ENCODE peak calls at places on chromosomes 1 and 21, in five cellular contexts. L is heart right ventricle, Y is spleen, B is lower lobe of right lung, A is breast epithelium. G is an unnamed sample.

GRCh38 chr21:15592271-15592860 is 137.4 kb upstream of the USP25 start:
- DNase-seq in L (no peak), Y (no peak), B (no peak), A (no peak), G (no peak)

GRCh38 chr1:171122299-171122698 is 31.6 kb downstream of the FMO3 start:
- DNase-seq in L (no peak), Y (no peak), B (no peak), A (no peak), G (no peak)

GRCh38 chr21:29302340-29302991 is 3.7 kb downstream of the BACH1 start:
- DNase-seq in L (no peak), Y (no peak), B (no peak), A (no peak), G (no peak)

GRCh38 chr1:157992031-157992568 is 1.3 kb upstream of the KIRREL1 start:
- DNase-seq in L (peak; percentile 77), Y (no peak), B (no peak), A (peak; percentile 63), G (no peak)

GRCh38 chr1:101697057-101697456 is 299.7 kb downstream of the OLFM3 start:
- DNase-seq in L (no peak), Y (no peak), B (no peak), A (no peak), G (no peak)

GRCh38 chr1:68221971-68222355 is 10.4 kb downstream of the WLS start:
- DNase-seq in L (no peak), Y (no peak), B (no peak), A (no peak), G (no peak)

GRCh38 chr1:179253286-179253972 is 24.0 kb upstream of the ABL2 start:
- DNase-seq in L (no peak), Y (no peak), B (no peak), A (no peak), G (no peak)

GRCh38 chr1:226987623-226988336 is 47.7 kb downstream of the COQ8A start:
- DNase-seq in L (no peak), Y (peak; percentile 71), B (no peak), A (no peak), G (no peak)

GRCh38 chr1:181189245-181189644 is 100.7 kb downstream of the IER5 start:
- DNase-seq in L (no peak), Y (no peak), B (no peak), A (no peak), G (no peak)

DNA sequence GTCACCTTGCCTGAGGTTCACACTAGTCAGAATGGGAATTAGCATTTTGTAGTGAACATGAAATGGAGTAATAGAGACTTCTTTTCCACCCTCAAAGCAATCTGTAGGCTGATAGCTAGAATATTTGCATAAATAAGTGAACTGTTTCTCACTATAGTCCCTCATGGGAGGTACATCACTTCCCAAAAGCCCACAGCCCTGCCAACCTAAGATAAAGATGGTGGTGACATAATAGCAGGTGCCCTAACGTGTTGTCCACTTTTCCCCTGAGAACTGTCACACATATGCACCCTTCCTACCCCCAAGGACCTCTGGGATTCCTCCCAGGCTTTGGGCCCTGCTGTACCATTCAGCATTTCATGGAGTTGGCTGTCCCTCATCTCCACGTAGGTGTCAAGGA is 4.4 kb downstream of the TMEM35B start:
- DNase-seq in L (no peak), Y (no peak), B (no peak), A (no peak), G (no peak)
- H3K27ac ChIP-seq in L (no peak overlapping the region), Y (no peak overlapping the region), B (no peak overlapping the region), A (no peak overlapping the region), G (no peak overlapping the region)

GRCh38 chr1:8789314-8790214 is 27.9 kb downstream of the RERE start:
- DNase-seq in L (no peak), Y (no peak), B (no peak), A (peak; percentile 65), G (no peak)
- H3K27ac ChIP-seq in L (no peak overlapping the region), Y (no peak overlapping the region), B (peak overlapping the region; percentile 27), A (peak overlapping the region; percentile 75), G (no peak overlapping the region)

GRCh38 chr1:232589809-232590741 is 39.9 kb downstream of the SIPA1L2 start:
- DNase-seq in L (no peak), Y (no peak), B (peak; percentile 53), A (no peak), G (no peak)

GRCh38 chr1:232585486-232585885 is 44.4 kb downstream of the SIPA1L2 start:
- DNase-seq in L (no peak), Y (no peak), B (no peak), A (no peak), G (no peak)

GRCh38 chr1:232586679-232587078 is 43.3 kb downstream of the SIPA1L2 start:
- DNase-seq in L (no peak), Y (no peak), B (no peak), A (no peak), G (no peak)

GRCh38 chr1:232589111-232589808 is 40.7 kb downstream of the SIPA1L2 start:
- DNase-seq in L (no peak), Y (no peak), B (no peak), A (no peak), G (no peak)

DNA sequence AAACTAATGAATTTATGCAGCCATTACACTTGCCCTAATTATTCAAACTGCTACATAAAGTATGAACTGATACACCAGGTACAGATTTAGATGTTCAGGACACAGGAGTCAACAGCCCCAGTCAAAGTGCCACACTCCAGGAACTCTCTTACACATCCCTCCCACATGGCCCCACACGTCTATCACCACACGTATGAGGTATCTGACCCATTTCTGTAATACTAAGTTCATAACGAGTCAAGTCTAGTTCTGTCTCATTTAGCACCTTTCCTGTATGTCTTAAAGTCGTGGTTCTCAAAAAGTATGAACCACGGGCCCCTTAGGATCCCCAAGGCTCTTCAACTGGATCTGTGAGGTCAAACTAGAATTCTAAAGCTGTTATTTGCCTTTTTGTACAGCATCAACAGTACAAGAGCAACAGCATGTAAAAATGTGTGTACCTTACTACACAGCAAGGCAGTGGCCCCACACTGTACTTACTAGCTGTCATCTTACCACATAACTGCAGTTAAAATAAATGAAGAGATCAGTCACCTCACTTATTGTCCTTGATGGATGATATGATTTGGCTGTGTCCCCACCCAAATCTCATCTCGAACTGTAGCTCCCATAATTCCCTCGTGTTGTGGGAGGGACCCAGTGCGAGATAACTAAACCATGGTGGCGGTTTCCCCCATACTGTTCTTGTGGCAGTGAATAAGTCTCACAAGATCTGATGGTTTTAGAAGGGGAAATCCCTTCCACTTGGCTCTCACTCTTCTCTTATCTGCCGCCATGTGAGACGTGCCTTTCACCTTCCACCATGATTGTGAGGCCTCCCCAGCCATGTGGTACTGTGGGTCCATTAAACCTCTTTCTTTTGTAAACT is 42.6 kb downstream of the SIPA1L2 start:
- DNase-seq in L (no peak), Y (no peak), B (no peak), A (no peak), G (no peak)
- H3K27ac ChIP-seq in L (peak overlapping the region; percentile 40), Y (no peak overlapping the region), B (no peak overlapping the region), A (no peak overlapping the region), G (no peak overlapping the region)

GRCh38 chr1:204751480-204751879 is 65.9 kb upstream of the LRRN2 start:
- DNase-seq in L (no peak), Y (no peak), B (no peak), A (no peak), G (no peak)
- H3K27ac ChIP-seq in L (no peak overlapping the region), Y (no peak overlapping the region), B (no peak overlapping the region), A (no peak overlapping the region), G (no peak overlapping the region)

DNA sequence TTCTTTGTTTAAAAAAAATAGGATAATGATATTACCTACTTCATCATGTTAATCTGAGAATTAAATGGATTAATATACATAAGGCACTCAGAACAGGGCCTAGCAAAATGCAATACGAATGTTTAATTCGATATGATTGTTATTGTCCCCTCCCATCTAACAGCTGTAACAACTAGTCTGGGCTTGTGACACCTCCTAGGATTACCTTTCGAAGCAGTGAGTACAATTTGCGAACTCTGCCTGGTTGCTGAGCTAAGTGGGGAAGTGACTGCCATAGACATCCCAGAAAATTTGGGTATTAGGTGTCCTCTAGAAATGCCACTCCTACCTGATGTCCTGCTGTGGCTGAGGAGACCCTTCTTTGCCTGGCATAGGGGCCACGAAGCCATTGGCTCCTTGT is 3.0 kb downstream of the RASSF5 start:
- DNase-seq in L (no peak), Y (no peak), B (no peak), A (no peak), G (no peak)
- H3K27ac ChIP-seq in L (no peak overlapping the region), Y (no peak overlapping the region), B (no peak overlapping the region), A (no peak overlapping the region), G (no peak overlapping the region)